ENCODE peak calls at places on chromosomes 11 and 22, in four cellular contexts. X, B, D and A are unnamed samples.
A peak's percentile ranks its signal among the peaks of the same experiment; 100 is the strongest.

GRCh38 chr11:12430912-12431311 is 53.5 kb downstream of the PARVA start:
- DNase-seq in X (no peak), B (no peak), D (peak; percentile 29), A (peak; percentile 95)

GRCh38 chr11:119571311-119571710 is 148.3 kb upstream of the THY1 start:
- DNase-seq in X (no peak), B (no peak), D (no peak), A (no peak)

GRCh38 chr11:108016647-108017046 is 7.9 kb downstream of the CUL5 start:
- DNase-seq in X (no peak), B (no peak), D (no peak), A (no peak)

GRCh38 chr11:44418438-44418795 is 108.5 kb upstream of the ALX4 start:
- DNase-seq in X (no peak), B (no peak), D (no peak), A (no peak)

GRCh38 chr22:23216331-23217170 is 36.2 kb downstream of the BCR start:
- DNase-seq in X (peak; percentile 25), B (no peak), D (no peak), A (no peak)

GRCh38 chr22:49953680-49954344 is 6.8 kb upstream of the PIM3 start:
- DNase-seq in X (peak; percentile 92), B (peak; percentile 44), D (no peak), A (no peak)

GRCh38 chr11:69696749-69697488 is 6.9 kb downstream of the FGF19 start:
- DNase-seq in X (no peak), B (no peak), D (no peak), A (peak; percentile 48)

GRCh38 chr11:116506446-116506845 is 266.3 kb downstream of the BUD13 start:
- DNase-seq in X (no peak), B (no peak), D (no peak), A (no peak)

GRCh38 chr11:128625766-128626165 is 38.4 kb upstream of the ETS1 start:
- DNase-seq in X (no peak), B (no peak), D (no peak), A (no peak)

GRCh38 chr11:130675917-130676316 is 227.5 kb downstream of the ADAMTS15 start:
- DNase-seq in X (no peak), B (no peak), D (no peak), A (no peak)

GRCh38 chr11:27514558-27514957 is 8.0 kb upstream of the LIN7C start:
- DNase-seq in X (no peak), B (no peak), D (no peak), A (no peak)

GRCh38 chr11:3836903-3837302 is 3.9 kb downstream of the RHOG start:
- DNase-seq in X (peak; percentile 78), B (peak; percentile 60), D (no peak), A (no peak)

GRCh38 chr11:31822604-31823371 is 11.7 kb upstream of the PAX6 start:
- DNase-seq in X (no peak), B (no peak), D (no peak), A (no peak)

GRCh38 chr11:85742873-85743275 is 56.9 kb upstream of the CCDC89 start:
- DNase-seq in X (no peak), B (no peak), D (no peak), A (no peak)

GRCh38 chr11:134331565-134332188 is at the start of gene GLB1L2:
- DNase-seq in X (peak; percentile 91), B (peak; percentile 70), D (peak; percentile 35), A (peak; percentile 89)

GRCh38 chr11:47415949-47416472 is 7.6 kb downstream of the SLC39A13 start:
- DNase-seq in X (peak; percentile 93), B (peak; percentile 86), D (peak; percentile 37), A (peak; percentile 94)

GRCh38 chr11:123408619-123409455 is 21.2 kb upstream of the GRAMD1B start:
- DNase-seq in X (no peak), B (no peak), D (no peak), A (no peak)

GRCh38 chr22:45180280-45180679 is 16.6 kb downstream of the NUP50 start:
- DNase-seq in X (no peak), B (no peak), D (no peak), A (no peak)

GRCh38 chr22:46625843-46626349 is 5.7 kb downstream of the GRAMD4 start:
- DNase-seq in X (peak; percentile 54), B (no peak), D (no peak), A (no peak)

GRCh38 chr11:2839395-2839941 is 46.1 kb downstream of the CDKN1C start:
- DNase-seq in X (no peak), B (peak; percentile 36), D (no peak), A (no peak)

GRCh38 chr11:65849771-65850216 is 8.2 kb downstream of the CFL1 start:
- DNase-seq in X (no peak), B (no peak), D (no peak), A (no peak)

GRCh38 chr22:30422481-30423295 is 2.9 kb upstream of the MTFP1 start:
- DNase-seq in X (peak; percentile 85), B (peak; percentile 28), D (peak; percentile 86), A (peak; percentile 90)

GRCh38 chr11:85875505-85875904 is 20.3 kb downstream of the CCDC83 start:
- DNase-seq in X (no peak), B (no peak), D (peak; percentile 56), A (no peak)

GRCh38 chr11:35009191-35009940 is 92.9 kb downstream of the PDHX start:
- DNase-seq in X (no peak), B (no peak), D (peak; percentile 92), A (no peak)

GRCh38 chr22:41528938-41529561 is 15.2 kb downstream of the POLR3H start:
- DNase-seq in X (no peak), B (no peak), D (no peak), A (no peak)
- H3K4me1 ChIP-seq in X (peaks cover 2% of the 10 kb centered on the region), B (peaks cover 69% of the 10 kb centered on the region), D (no peaks in the 10 kb centered on the region), A (peaks cover 44% of the 10 kb centered on the region)

GRCh38 chr11:46134540-46134939 is 13.3 kb upstream of the PHF21A start:
- DNase-seq in X (no peak), B (no peak), D (no peak), A (no peak)
- TF ChIP-seq CTCF in X (no peak), B (no peak), D (no peak), A (no peak)

DNA sequence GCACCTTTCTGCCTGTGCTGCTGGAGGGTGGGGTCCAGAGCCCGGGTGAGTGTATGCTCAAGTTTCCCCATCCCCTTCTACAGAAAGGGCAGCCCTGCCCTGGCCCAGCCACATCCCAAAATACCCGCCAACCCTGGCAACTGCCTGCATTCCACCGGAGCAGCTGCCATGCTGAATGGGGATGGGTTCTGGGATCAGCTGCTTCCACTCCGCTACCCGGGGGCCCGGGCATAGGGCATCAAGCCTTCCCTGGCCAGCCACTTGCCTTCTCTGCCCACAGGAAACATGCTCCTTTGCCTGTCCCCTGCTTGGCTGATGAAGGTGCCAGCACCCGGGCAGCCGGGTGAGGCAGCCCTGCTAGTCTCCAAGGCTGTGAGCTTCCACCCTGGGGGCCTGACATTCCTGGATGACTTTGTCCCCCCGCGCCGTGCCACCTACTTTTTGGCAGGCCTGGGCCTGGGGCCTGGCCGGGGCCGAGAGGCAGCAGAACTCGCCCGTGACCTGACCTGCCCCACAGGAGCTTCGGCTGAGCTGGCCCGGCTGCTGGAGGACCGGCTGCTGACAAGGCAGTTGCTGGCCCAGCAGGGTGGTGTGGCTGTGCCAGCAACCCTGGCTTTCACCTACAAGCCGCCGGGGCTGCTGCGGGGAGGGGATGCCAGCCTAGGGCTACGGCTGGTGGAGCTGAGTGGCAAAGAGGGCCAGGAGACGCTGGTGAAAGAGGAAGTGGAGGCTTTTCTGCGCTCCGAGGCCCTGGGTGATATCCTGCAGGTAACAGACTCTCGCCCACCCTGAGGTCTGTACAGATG is 3.2 kb downstream of the CARNS1 start:
- DNase-seq in X (peak; percentile 80), B (peak; percentile 58), D (no peak), A (no peak)
- H3K4me1 ChIP-seq in X (peaks cover 11% of the 10 kb centered on the region), B (peaks cover 61% of the 10 kb centered on the region), D (peaks cover 37% of the 10 kb centered on the region), A (no peaks in the 10 kb centered on the region)

GRCh38 chr11:67561971-67562560 is 21.5 kb upstream of the GSTP1 start:
- DNase-seq in X (no peak), B (no peak), D (peak; percentile 56), A (no peak)
- TF ChIP-seq CTCF in X (no peak), B (no peak), D (no peak), A (no peak)

DNA sequence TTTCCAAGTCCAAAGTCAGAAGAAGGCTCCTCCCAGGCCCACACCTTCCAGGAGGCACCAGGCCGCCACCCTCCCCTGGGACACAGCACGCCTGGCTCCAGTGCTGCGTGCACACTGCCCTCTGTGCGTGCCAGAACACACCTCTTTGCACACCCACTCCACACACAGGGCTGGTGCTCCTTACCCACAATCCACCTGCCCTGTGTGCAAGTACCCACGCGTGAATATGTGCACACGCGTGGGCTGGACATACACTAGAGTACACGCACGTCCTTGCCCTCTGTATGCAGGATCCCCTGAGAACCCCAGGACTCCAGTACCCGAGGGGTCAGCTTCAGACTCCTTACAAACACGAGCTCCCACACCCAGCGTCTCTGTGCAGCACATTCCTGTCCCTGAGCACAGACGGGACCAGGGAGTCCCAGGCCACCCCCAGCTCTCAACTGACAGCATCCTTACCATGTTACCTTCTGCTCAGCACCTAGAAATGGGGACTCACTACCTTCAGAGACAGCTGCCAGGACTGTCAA is 2.8 kb downstream of the DUSP8 start:
- DNase-seq in X (no peak), B (no peak), D (no peak), A (no peak)
- H3K4me1 ChIP-seq in X (no peaks in the 10 kb centered on the region), B (peaks cover 90% of the 10 kb centered on the region), D (peaks cover 43% of the 10 kb centered on the region), A (peaks cover 90% of the 10 kb centered on the region)